ENCODE peak calls at places on chromosomes 13 and 19, in four cellular contexts. B is heart left ventricle, K is trophoblast cell, N is heart right ventricle. M is an unnamed sample.
A peak's percentile ranks its signal among the peaks of the same experiment; 100 is the strongest.

GRCh38 chr13:51221674-51222509 is at the start of gene FAM124A:
- DNase-seq in K (no peak), B (peak; percentile 58), N (peak; percentile 66), M (peak; percentile 57)

GRCh38 chr13:21310220-21310619 is 133.8 kb downstream of the MRPL57 start:
- DNase-seq in N (no peak), K (peak; percentile 84), B (no peak), M (no peak)

GRCh38 chr19:36771275-36772231 is 1.1 kb downstream of the ZNF850 start:
- DNase-seq in K (peak; percentile 92), B (peak; percentile 81), N (peak; percentile 48), M (peak; percentile 23)

GRCh38 chr19:41144403-41144802 is 30.2 kb downstream of the CYP2F1 start:
- DNase-seq in N (peak; percentile 69), K (peak; percentile 89), B (peak; percentile 73), M (peak; percentile 75)

GRCh38 chr19:46660008-46660517 is 919 bp downstream of the DACT3 start:
- DNase-seq in B (no peak), K (no peak), N (no peak), M (peak; percentile 13)

GRCh38 chr13:101514100-101514499 is 61.6 kb downstream of the ITGBL1 start:
- DNase-seq in N (no peak), B (no peak), K (no peak), M (no peak)

GRCh38 chr13:80340643-80341097 is 256 bp downstream of the SPRY2 start:
- DNase-seq in N (no peak), K (peak; percentile 22), B (no peak), M (no peak)

GRCh38 chr13:112001571-112001970 is 65.4 kb upstream of the SOX1 start:
- DNase-seq in K (no peak), B (no peak), N (no peak), M (no peak)

GRCh38 chr13:34764246-34764645 is 177.8 kb upstream of the NBEA start:
- DNase-seq in K (peak; percentile 42), N (no peak), B (no peak), M (no peak)

GRCh38 chr19:33225458-33225925 is at the start of gene SLC7A10:
- DNase-seq in K (no peak), N (peak; percentile 10), B (no peak), M (no peak)

GRCh38 chr13:103036268-103036667 is 29.9 kb downstream of the SLC10A2 start:
- DNase-seq in B (no peak), N (no peak), K (no peak), M (no peak)

GRCh38 chr19:53389591-53390377 is 5.2 kb upstream of the ZNF765 start:
- DNase-seq in N (no peak), B (no peak), K (no peak), M (no peak)

GRCh38 chr13:73133536-73133935 is 74.7 kb downstream of the KLF5 start:
- DNase-seq in K (peak; percentile 65), N (no peak), B (no peak), M (peak; percentile 20)

GRCh38 chr19:5545051-5545450 is 22.7 kb downstream of the TINCR start:
- DNase-seq in N (no peak), K (no peak), B (no peak), M (no peak)

GRCh38 chr13:23749288-23749880 is 139.8 kb downstream of the MIPEP start:
- DNase-seq in N (no peak), B (no peak), K (no peak), M (no peak)

GRCh38 chr13:34634443-34634842 is 307.6 kb upstream of the NBEA start:
- DNase-seq in N (no peak), B (no peak), K (no peak), M (no peak)

GRCh38 chr19:11286312-11286974 is 9.5 kb upstream of the TSPAN16 start:
- DNase-seq in K (no peak), N (no peak), B (peak; percentile 72), M (peak; percentile 55)

GRCh38 chr13:113192902-113193301 is 15.6 kb downstream of the PCID2 start:
- DNase-seq in K (no peak), N (no peak), B (no peak), M (no peak)

GRCh38 chr13:32381539-32381938 is 46.4 kb downstream of the N4BP2L1 start:
- DNase-seq in B (no peak), K (peak; percentile 21), N (no peak), M (no peak)

GRCh38 chr13:100214886-100215285 is 126.0 kb downstream of the PCCA start:
- DNase-seq in N (no peak), K (no peak), B (no peak), M (no peak)

GRCh38 chr13:29706923-29707322 is 111.4 kb upstream of the SLC7A1 start:
- DNase-seq in K (no peak), B (no peak), N (no peak), M (no peak)

GRCh38 chr13:33918199-33918932 is 100.4 kb downstream of the RFC3 start:
- DNase-seq in N (no peak), K (no peak), B (no peak), M (peak; percentile 78)

GRCh38 chr19:35549174-35549788 is 3.9 kb downstream of the TMEM147 start:
- DNase-seq in K (peak; percentile 46), N (no peak), B (no peak), M (no peak)

GRCh38 chr19:54431255-54431838 is 16.1 kb downstream of the TTYH1 start:
- DNase-seq in K (no peak), N (no peak), B (peak; percentile 64), M (peak; percentile 71)

GRCh38 chr13:47112900-47113299 is 216.0 kb upstream of the HTR2A start:
- DNase-seq in N (no peak), K (no peak), B (no peak), M (no peak)

GRCh38 chr13:44904982-44905381 is 84.3 kb downstream of the NUFIP1 start:
- DNase-seq in B (peak; percentile 50), K (no peak), N (peak; percentile 28), M (peak; percentile 89)

GRCh38 chr13:110326263-110326904 is 19.3 kb downstream of the COL4A2 start:
- DNase-seq in K (no peak), N (no peak), B (peak; percentile 74), M (peak; percentile 64)

GRCh38 chr13:87669379-87669978 is 1.7 kb upstream of the SLITRK5 start:
- DNase-seq in N (no peak), B (no peak), K (no peak), M (no peak)

GRCh38 chr19:16025108-16026101 is 50.9 kb upstream of the TPM4 start:
- DNase-seq in N (no peak), K (peak; percentile 42), B (no peak), M (peak; percentile 91)

GRCh38 chr19:5953034-5953589 is 24.8 kb downstream of the RANBP3 start:
- DNase-seq in B (no peak), N (no peak), K (no peak), M (no peak)

GRCh38 chr19:39327990-39328705 is 7.5 kb upstream of the LRFN1 start:
- DNase-seq in K (peak; percentile 69), B (peak; percentile 76), N (peak; percentile 85), M (peak; percentile 67)

GRCh38 chr13:46992383-46992952 is 95.6 kb upstream of the HTR2A start:
- DNase-seq in B (no peak), N (no peak), K (no peak), M (no peak)

GRCh38 chr13:42574011-42574410 is at the start of gene TNFSF11:
- DNase-seq in K (no peak), N (no peak), B (no peak), M (peak; percentile 28)
- H3K27me3 ChIP-seq in K (peaks cover 19% of the 10 kb centered on the region), N (peaks cover 75% of the 10 kb centered on the region), B (peaks cover 63% of the 10 kb centered on the region), M (peaks cover 13% of the 10 kb centered on the region)

GRCh38 chr13:98976338-98976737 is 1.5 kb downstream of the DOCK9 start:
- DNase-seq in B (no peak), N (no peak), K (no peak), M (no peak)

GRCh38 chr13:98976941-98977340 is 923 bp downstream of the DOCK9 start:
- DNase-seq in K (no peak), N (no peak), B (no peak), M (no peak)

GRCh38 chr13:98979012-98979411 is 1.1 kb upstream of the DOCK9 start:
- DNase-seq in B (no peak), N (no peak), K (no peak), M (no peak)

GRCh38 chr13:98978280-98978679 is 416 bp upstream of the DOCK9 start:
- DNase-seq in N (no peak), K (peak; percentile 69), B (no peak), M (peak; percentile 43)

GRCh38 chr13:98977568-98978270 is at the start of gene DOCK9:
- DNase-seq in K (peak; percentile 23), N (peak; percentile 77), B (peak; percentile 74), M (peak; percentile 51)
- H3K4me3 ChIP-seq in K (no peak within 1 kb of the TSS), N (peak within 1 kb of the TSS; percentile 68), B (peak within 1 kb of the TSS; percentile 18), M (peak within 1 kb of the TSS; percentile 27)

DNA sequence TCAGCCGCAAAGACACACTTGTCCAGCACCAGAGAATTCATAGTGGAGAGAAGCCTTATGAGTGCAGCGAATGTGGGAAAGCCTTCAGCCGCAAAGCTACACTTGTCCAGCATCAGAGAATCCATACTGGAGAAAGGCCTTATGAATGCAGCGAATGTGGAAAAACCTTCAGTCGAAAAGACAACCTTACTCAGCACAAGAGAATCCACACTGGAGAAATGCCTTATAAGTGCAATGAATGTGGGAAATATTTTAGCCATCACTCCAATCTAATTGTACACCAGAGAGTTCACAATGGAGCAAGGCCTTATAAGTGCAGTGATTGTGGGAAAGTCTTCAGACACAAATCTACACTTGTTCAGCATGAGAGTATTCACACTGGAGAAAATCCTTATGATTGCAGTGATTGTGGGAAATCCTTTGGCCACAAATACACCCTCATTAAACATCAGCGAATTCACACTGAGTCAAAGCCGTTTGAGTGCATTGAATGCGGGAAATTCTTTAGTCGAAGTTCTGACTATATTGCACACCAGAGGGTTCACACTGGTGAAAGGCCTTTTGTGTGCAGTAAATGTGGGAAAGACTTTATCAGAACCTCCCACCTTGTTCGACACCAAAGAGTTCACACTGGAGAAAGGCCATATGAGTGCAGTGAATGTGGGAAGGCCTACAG is 6.8 kb downstream of the ZNF134 start:
- DNase-seq in K (no peak), B (no peak), N (no peak), M (no peak)
- H3K9me3 ChIP-seq in K (peaks cover 49% of the 10 kb centered on the region), B (peaks cover 100% of the 10 kb centered on the region), N (peaks cover 100% of the 10 kb centered on the region), M (peaks cover 93% of the 10 kb centered on the region)

GRCh38 chr19:3281026-3281425 is 56.6 kb downstream of the CELF5 start:
- DNase-seq in K (no peak), N (no peak), B (no peak), M (no peak)
- H3K27me3 ChIP-seq in K (no peaks in the 10 kb centered on the region), N (peaks cover 87% of the 10 kb centered on the region), B (peaks cover 66% of the 10 kb centered on the region), M (peaks cover 2% of the 10 kb centered on the region)

DNA sequence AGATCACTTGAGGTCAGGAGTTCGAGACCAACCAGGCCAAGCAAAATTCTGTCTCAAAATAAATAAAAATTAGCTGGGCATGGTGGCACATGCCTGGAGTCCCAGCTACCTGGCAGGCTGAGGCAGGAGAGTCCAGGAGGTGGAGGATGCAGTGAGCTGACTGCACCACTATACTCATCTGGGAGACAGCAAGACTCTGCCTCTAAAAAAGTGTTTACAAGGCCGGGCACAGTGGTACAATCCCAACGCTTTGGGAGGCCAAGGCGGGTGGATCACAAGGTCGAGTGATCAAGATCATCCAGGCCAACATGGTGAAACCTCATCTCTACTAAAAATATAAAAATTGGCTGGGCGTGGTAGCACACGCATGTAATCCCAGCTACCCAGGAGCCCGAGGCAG is 4.2 kb upstream of the DAPK3 start:
- DNase-seq in N (no peak), B (no peak), K (no peak), M (no peak)
- H3K4me3 ChIP-seq in N (no peak overlapping the region), B (no peak overlapping the region), K (no peak overlapping the region), M (no peak overlapping the region)